ENCODE peak calls at places on chromosomes 12 and 14, in ten cellular contexts. O is Panc1, Y is GM12892, G is HCT116, F is stomach, L is K562, I is HepG2, R is breast epithelium, J is GM12891, S is GM23338. M is an unnamed sample.

GRCh38 chr12:110307372-110307771 is 26.3 kb downstream of the ATP2A2 start:
- DNase-seq in O (no peak), Y (no peak), G (no peak), F (no peak), L (no peak), I (no peak), R (no peak), J (no peak), S (no peak), M (no peak)

GRCh38 chr14:60645191-60645590 is 4.1 kb downstream of the SIX1 start:
- DNase-seq in O (no peak), Y (no peak), G (no peak), F (no peak), L (no peak), I (no peak), R (no peak), J (no peak), S (no peak), M (no peak)

GRCh38 chr14:25132734-25133422 is 82.9 kb upstream of the STXBP6 start:
- DNase-seq in O (peak), Y (peak), G (no peak), F (peak), L (peak), I (peak), R (peak), J (peak), S (peak), M (peak)

GRCh38 chr12:108896331-108896730 is 16.4 kb downstream of the DAO start:
- DNase-seq in O (no peak), Y (no peak), G (no peak), F (no peak), L (no peak), I (no peak), R (no peak), J (no peak), S (no peak), M (no peak)

GRCh38 chr14:95434161-95434560 is 82.3 kb downstream of the SYNE3 start:
- DNase-seq in O (no peak), Y (no peak), G (no peak), F (no peak), L (no peak), I (no peak), R (no peak), J (no peak), S (no peak), M (no peak)

GRCh38 chr12:127235771-127236170 is 1031.2 kb upstream of the TMEM132C start:
- DNase-seq in O (no peak), Y (no peak), G (no peak), F (no peak), L (no peak), I (no peak), R (no peak), J (no peak), S (no peak), M (no peak)

GRCh38 chr12:42332301-42332894 is 6.4 kb downstream of the PPHLN1 start:
- DNase-seq in O (no peak), Y (no peak), G (peak), F (no peak), L (peak), I (peak), R (no peak), J (no peak), S (peak), M (no peak)

GRCh38 chr12:124493809-124494750 is 73.3 kb downstream of the NCOR2 start:
- DNase-seq in O (no peak), Y (peak), G (no peak), F (no peak), L (peak), I (no peak), R (no peak), J (peak), S (no peak), M (peak)

GRCh38 chr12:15435597-15435996 is 113.3 kb downstream of the PTPRO start:
- DNase-seq in O (no peak), Y (no peak), G (no peak), F (no peak), L (no peak), I (no peak), R (no peak), J (no peak), S (peak), M (no peak)

GRCh38 chr12:13208533-13209278 is 12.2 kb downstream of the EMP1 start:
- DNase-seq in O (no peak), Y (no peak), G (no peak), F (no peak), L (peak), I (no peak), R (no peak), J (no peak), S (peak), M (no peak)

GRCh38 chr12:122183588-122183940 is 641 bp downstream of the LRRC43 start:
- DNase-seq in O (no peak), Y (no peak), G (no peak), F (no peak), L (no peak), I (no peak), R (no peak), J (no peak), S (peak), M (no peak)

GRCh38 chr12:49824886-49825285 is 3.3 kb downstream of the NCKAP5L start:
- DNase-seq in O (no peak), Y (no peak), G (no peak), F (no peak), L (no peak), I (no peak), R (no peak), J (no peak), S (no peak), M (no peak)

GRCh38 chr14:59484611-59485174 is 376 bp downstream of the JKAMP start:
- DNase-seq in O (peak), Y (no peak), G (no peak), F (no peak), L (no peak), I (no peak), R (no peak), J (peak), S (no peak), M (no peak)

GRCh38 chr12:14059538-14059937 is 78.1 kb upstream of the GRIN2B start:
- DNase-seq in O (no peak), Y (no peak), G (no peak), F (no peak), L (no peak), I (no peak), R (no peak), J (no peak), S (no peak), M (no peak)

GRCh38 chr14:54348001-54348611 is 48.7 kb upstream of the CDKN3 start:
- DNase-seq in O (peak), Y (peak), G (peak), F (no peak), L (peak), I (peak), R (no peak), J (peak), S (peak), M (no peak)

GRCh38 chr12:45893240-45893639 is 97.1 kb downstream of the SCAF11 start:
- DNase-seq in O (no peak), Y (no peak), G (peak), F (no peak), L (peak), I (peak), R (no peak), J (no peak), S (peak), M (no peak)

GRCh38 chr12:86948851-86949250 is 692.7 kb upstream of the MGAT4C start:
- DNase-seq in O (no peak), Y (no peak), G (no peak), F (no peak), L (no peak), I (no peak), R (no peak), J (no peak), S (no peak), M (no peak)

GRCh38 chr12:109758406-109759075 is 44.9 kb downstream of the FAM222A start:
- DNase-seq in O (no peak), Y (no peak), G (no peak), F (peak), L (no peak), I (no peak), R (peak), J (no peak), S (no peak), M (peak)

GRCh38 chr12:114916531-114916930 is 232.6 kb upstream of the TBX3 start:
- DNase-seq in O (no peak), Y (no peak), G (no peak), F (no peak), L (no peak), I (no peak), R (no peak), J (no peak), S (no peak), M (no peak)

GRCh38 chr12:56165369-56165768 is 7.2 kb downstream of the MYL6 start:
- DNase-seq in O (no peak), Y (no peak), G (no peak), F (no peak), L (no peak), I (no peak), R (no peak), J (no peak), S (no peak), M (no peak)

GRCh38 chr12:10718279-10718821 is 4.8 kb downstream of the YBX3 start:
- DNase-seq in O (no peak), Y (no peak), G (no peak), F (no peak), L (no peak), I (no peak), R (no peak), J (no peak), S (peak), M (no peak)

GRCh38 chr14:95943699-95944098 is 67.1 kb downstream of the TUNAR start:
- DNase-seq in O (no peak), Y (no peak), G (no peak), F (no peak), L (no peak), I (no peak), R (no peak), J (no peak), S (peak), M (no peak)

GRCh38 chr14:39492267-39492666 is 60.0 kb upstream of the FBXO33 start:
- DNase-seq in O (no peak), Y (no peak), G (no peak), F (no peak), L (no peak), I (no peak), R (no peak), J (no peak), S (no peak), M (no peak)

GRCh38 chr14:92481811-92482559 is 31.6 kb upstream of the RIN3 start:
- DNase-seq in O (no peak), Y (no peak), G (no peak), F (no peak), L (no peak), I (no peak), R (no peak), J (no peak), S (no peak), M (peak)

GRCh38 chr14:25003537-25003936 is 46.4 kb downstream of the STXBP6 start:
- DNase-seq in O (no peak), Y (no peak), G (no peak), F (no peak), L (no peak), I (no peak), R (no peak), J (no peak), S (no peak), M (no peak)

GRCh38 chr12:131003036-131003435 is 49.3 kb downstream of the ADGRD1 start:
- DNase-seq in O (no peak), Y (no peak), G (no peak), F (no peak), L (no peak), I (no peak), R (no peak), J (no peak), S (no peak), M (no peak)

GRCh38 chr14:104113631-104114420 is 24.6 kb upstream of the KIF26A start:
- DNase-seq in O (no peak), Y (no peak), G (no peak), F (peak), L (no peak), I (no peak), R (peak), J (no peak), S (no peak), M (no peak)

GRCh38 chr14:88270781-88271180 is 52.3 kb downstream of the KCNK10 start:
- DNase-seq in O (no peak), Y (no peak), G (no peak), F (peak), L (no peak), I (peak), R (no peak), J (no peak), S (peak), M (peak)

GRCh38 chr14:58663494-58664111 is 25.8 kb downstream of the DACT1 start:
- DNase-seq in O (no peak), Y (no peak), G (no peak), F (no peak), L (no peak), I (no peak), R (no peak), J (no peak), S (peak), M (peak)

GRCh38 chr14:85531141-85531593 is 1.2 kb downstream of the FLRT2 start:
- DNase-seq in O (no peak), Y (no peak), G (no peak), F (peak), L (no peak), I (no peak), R (peak), J (no peak), S (peak), M (no peak)

GRCh38 chr14:85530626-85531025 is 682 bp downstream of the FLRT2 start:
- DNase-seq in O (no peak), Y (no peak), G (no peak), F (no peak), L (no peak), I (no peak), R (no peak), J (no peak), S (no peak), M (no peak)

GRCh38 chr14:85532981-85533820 is 3.3 kb downstream of the FLRT2 start:
- DNase-seq in O (no peak), Y (no peak), G (no peak), F (peak), L (no peak), I (no peak), R (peak), J (no peak), S (peak), M (no peak)

GRCh38 chr14:85532570-85532969 is 2.6 kb downstream of the FLRT2 start:
- DNase-seq in O (no peak), Y (no peak), G (no peak), F (no peak), L (no peak), I (no peak), R (no peak), J (no peak), S (no peak), M (no peak)

DNA sequence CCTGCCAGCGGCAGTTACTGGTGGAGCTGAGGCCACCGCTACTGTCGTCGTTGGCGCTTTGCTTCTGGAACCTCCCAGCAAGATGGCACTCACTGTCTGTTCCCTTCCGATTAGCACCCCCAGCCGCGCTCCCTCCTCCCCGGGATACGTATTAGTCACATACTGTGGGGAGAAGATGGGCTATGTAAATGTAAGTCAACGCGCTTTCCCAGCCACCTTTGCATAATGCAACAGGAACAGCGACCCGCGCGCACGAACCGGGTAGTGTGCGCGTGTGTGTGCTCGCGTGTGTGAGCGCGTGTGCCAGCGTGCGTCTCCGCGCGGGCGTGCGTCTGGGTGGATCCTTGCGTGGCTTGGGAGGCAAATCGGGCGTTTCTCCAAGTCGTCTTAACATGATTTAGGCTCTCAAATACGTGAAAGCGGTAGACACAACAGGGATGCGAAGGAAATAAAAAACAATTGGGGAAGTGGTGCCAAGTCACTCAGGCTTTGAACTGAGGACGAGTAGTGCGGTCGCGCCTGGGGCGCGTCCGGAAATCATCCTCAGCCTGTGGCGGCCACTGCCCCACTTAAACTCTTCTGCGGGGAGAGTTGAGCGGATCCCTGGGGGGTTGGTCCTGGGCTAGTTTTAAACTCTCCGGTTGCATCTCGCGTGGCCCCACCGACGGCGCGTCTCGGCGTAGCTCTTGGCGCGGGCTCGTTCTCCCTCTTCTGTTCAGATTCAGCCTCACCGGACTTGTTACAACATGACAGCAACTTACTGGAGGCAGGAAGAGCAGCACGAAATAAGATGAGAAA is 1.8 kb downstream of the FLRT2 start:
- DNase-seq in O (no peak), Y (no peak), G (no peak), F (peak), L (no peak), I (no peak), R (peak), J (no peak), S (peak), M (no peak)
- TF ChIP-seq POLR2AphosphoS5 in O (no peak), Y (no peak), G (no peak), F (no peak), L (no peak), I (no peak), R (no peak), J (no peak), S (no peak), M (no peak)

DNA sequence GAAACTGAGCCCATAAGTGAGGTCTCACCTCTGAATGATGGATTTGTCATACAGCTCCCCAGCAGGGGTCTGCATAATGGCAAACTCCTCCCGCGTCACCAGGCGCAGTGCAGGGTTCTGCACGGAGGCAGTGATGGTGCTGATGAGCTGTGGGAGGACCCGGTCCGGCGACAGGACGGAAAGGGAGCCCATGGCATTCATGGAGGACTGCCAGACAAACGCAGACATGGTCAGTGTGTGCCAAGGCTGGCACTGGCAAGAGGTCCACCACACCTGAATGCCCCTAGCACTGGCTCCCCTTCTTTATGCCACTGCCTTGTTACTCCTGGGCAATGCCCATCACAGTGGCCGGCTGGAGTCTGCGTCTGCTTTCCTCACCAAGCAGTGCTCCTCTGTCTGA is 32.7 kb downstream of the GCN1 start:
- DNase-seq in O (no peak), Y (no peak), G (no peak), F (no peak), L (no peak), I (no peak), R (no peak), J (no peak), S (no peak), M (no peak)
- TF ChIP-seq POLR2AphosphoS5 in O (no peak), Y (no peak), G (peak), F (no peak), L (peak), I (no peak), R (no peak), J (peak), S (no peak), M (no peak)

GRCh38 chr12:67269632-67270578 is 747 bp downstream of the CAND1 start:
- DNase-seq in O (no peak), Y (peak), G (no peak), F (peak), L (peak), I (peak), R (peak), J (peak), S (peak), M (peak)
- TF ChIP-seq POLR2AphosphoS5 in O (no peak), Y (peak), G (peak), F (no peak), L (no peak), I (no peak), R (no peak), J (no peak), S (peak), M (no peak)

DNA sequence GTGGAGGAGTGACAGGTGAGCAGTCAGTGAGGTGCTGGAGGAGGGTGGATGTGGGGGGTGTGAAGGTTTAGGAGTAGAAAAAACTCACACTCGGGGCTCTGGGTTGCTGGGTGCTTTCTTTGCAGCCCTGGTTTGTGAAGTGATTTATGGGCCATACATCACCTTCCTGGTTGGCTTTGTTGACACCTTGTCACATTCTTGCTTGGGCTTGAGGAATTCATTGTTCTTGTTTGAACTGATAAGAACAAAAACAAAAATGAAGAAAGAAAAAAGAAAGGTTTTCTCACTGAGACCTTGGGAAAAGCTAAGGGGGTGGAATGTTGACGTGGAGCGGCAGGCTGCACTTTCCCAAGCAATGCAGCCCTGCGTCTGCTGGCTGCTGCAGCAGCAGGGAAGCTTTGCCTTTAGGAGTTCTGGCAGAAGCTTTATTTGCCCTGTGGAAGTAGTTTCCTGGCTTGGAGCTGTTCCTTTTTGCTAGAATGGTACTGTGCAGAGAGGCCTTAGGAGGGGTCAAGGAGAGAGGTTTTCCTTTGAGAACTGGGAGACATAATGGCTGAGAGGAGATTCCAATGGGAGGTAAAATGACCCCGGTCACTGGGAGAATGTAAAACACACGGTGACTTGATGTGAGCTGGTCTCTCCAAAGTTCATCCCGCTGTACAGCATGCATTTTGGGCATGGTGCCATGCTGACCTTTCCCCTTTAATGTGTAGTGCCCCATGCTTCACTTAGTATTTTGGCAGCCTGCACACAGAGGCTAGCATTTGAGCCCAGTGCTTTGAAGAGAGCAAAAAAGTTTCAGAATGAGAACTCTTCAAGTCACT is 52.8 kb downstream of the HMGA2 start:
- DNase-seq in O (no peak), Y (no peak), G (no peak), F (peak), L (no peak), I (peak), R (no peak), J (no peak), S (peak), M (no peak)
- TF ChIP-seq POLR2AphosphoS5 in O (peak), Y (no peak), G (no peak), F (no peak), L (no peak), I (no peak), R (no peak), J (no peak), S (no peak), M (no peak)

GRCh38 chr14:100140452-100141132 is 18.9 kb downstream of the DEGS2 start:
- DNase-seq in O (no peak), Y (no peak), G (no peak), F (peak), L (peak), I (peak), R (no peak), J (no peak), S (peak), M (no peak)
- TF ChIP-seq POLR2AphosphoS5 in O (no peak), Y (no peak), G (no peak), F (no peak), L (no peak), I (no peak), R (no peak), J (no peak), S (no peak), M (no peak)